ENCODE peak calls at places on chromosomes 4 and X, in eight cellular contexts. S is ovary; B is Karpas-422; N is SK-N-SH; K is right atrium auricular region; X is bronchial epithelial cell; J is CD4-positive, CD25-positive, alpha-beta regulatory T cell; A is adrenal gland. D is an unnamed sample. For H3K27me3, the result is how much of the 10 kb centered on the place peaks cover.

GRCh38 chrX:12974217-12974796 is 603 bp upstream of the TMSB4X start:
- DNase-seq in S (peak), B (peak), N (peak), K (peak), X (peak), J (peak), A (peak), D (peak)

GRCh38 chr4:681736-682451 is 7.1 kb downstream of the SLC49A3 start:
- DNase-seq in S (peak), B (no peak), N (peak), K (no peak), X (no peak), J (peak), A (peak), D (no peak)

GRCh38 chr4:38673109-38673978 is 9.3 kb downstream of the KLF3 start:
- DNase-seq in S (peak), B (no peak), N (peak), K (peak), X (peak), J (no peak), A (peak), D (peak)

GRCh38 chr4:67988986-67989385 is 25.7 kb upstream of the TMPRSS11A start:
- DNase-seq in S (no peak), B (no peak), N (no peak), K (no peak), X (peak), J (no peak), A (no peak), D (no peak)

GRCh38 chrX:45803383-45803921 is 602.8 kb upstream of the DIPK2B start:
- DNase-seq in S (no peak), B (no peak), N (no peak), K (no peak), X (peak), J (no peak), A (no peak), D (peak)

GRCh38 chr4:184014301-184014700 is 109.2 kb downstream of the STOX2 start:
- DNase-seq in S (no peak), B (no peak), N (peak), K (no peak), X (no peak), J (no peak), A (no peak), D (no peak)

GRCh38 chr4:130028552-130028951 is 932.6 kb downstream of the C4orf33 start:
- DNase-seq in S (no peak), B (peak), N (no peak), K (no peak), X (no peak), J (no peak), A (no peak), D (no peak)

GRCh38 chr4:56909083-56909981 is 1.6 kb downstream of the REST start:
- DNase-seq in S (peak), B (peak), N (peak), K (peak), X (peak), J (peak), A (peak), D (peak)

GRCh38 chr4:155818639-155819038 is 47.4 kb downstream of the ASIC5 start:
- DNase-seq in S (no peak), B (no peak), N (no peak), K (no peak), X (peak), J (no peak), A (no peak), D (no peak)

GRCh38 chr4:113094802-113095201 is 45.3 kb downstream of the ANK2 start:
- DNase-seq in S (no peak), B (peak), N (peak), K (no peak), X (peak), J (no peak), A (no peak), D (no peak)

GRCh38 chr4:169372791-169373190 is 102.0 kb upstream of the SH3RF1 start:
- DNase-seq in S (no peak), B (no peak), N (no peak), K (no peak), X (no peak), J (no peak), A (no peak), D (no peak)

GRCh38 chr4:143406523-143406922 is 69.8 kb downstream of the GAB1 start:
- DNase-seq in S (peak), B (no peak), N (no peak), K (peak), X (no peak), J (no peak), A (peak), D (peak)

GRCh38 chrX:96611619-96612362 is 72.9 kb upstream of the DIAPH2 start:
- DNase-seq in S (no peak), B (no peak), N (peak), K (no peak), X (peak), J (no peak), A (peak), D (peak)

GRCh38 chr4:76058888-76059426 is 15.6 kb upstream of the ART3 start:
- DNase-seq in S (no peak), B (no peak), N (no peak), K (no peak), X (peak), J (no peak), A (no peak), D (no peak)

GRCh38 chrX:24178441-24178840 is 28.9 kb downstream of the ZFX start:
- DNase-seq in S (no peak), B (no peak), N (no peak), K (no peak), X (no peak), J (no peak), A (no peak), D (no peak)

GRCh38 chr4:119536572-119537528 is 91.8 kb downstream of the PDE5A start:
- DNase-seq in S (no peak), B (no peak), N (no peak), K (no peak), X (peak), J (no peak), A (no peak), D (peak)

GRCh38 chr4:88738146-88738545 is 40.5 kb upstream of the NAP1L5 start:
- DNase-seq in S (no peak), B (no peak), N (no peak), K (no peak), X (no peak), J (no peak), A (no peak), D (no peak)

GRCh38 chr4:119081943-119082342 is 53.7 kb upstream of the MYOZ2 start:
- DNase-seq in S (no peak), B (no peak), N (no peak), K (no peak), X (no peak), J (no peak), A (no peak), D (no peak)

GRCh38 chr4:91909963-91910362 is 393.8 kb upstream of the GRID2 start:
- DNase-seq in S (no peak), B (no peak), N (no peak), K (no peak), X (no peak), J (no peak), A (no peak), D (no peak)

GRCh38 chr4:67234296-67234695 is 311.0 kb downstream of the CENPC start:
- DNase-seq in S (no peak), B (no peak), N (no peak), K (no peak), X (no peak), J (no peak), A (no peak), D (no peak)

GRCh38 chrX:3599787-3600465 is 113.5 kb downstream of the PRKX start:
- DNase-seq in S (no peak), B (no peak), N (no peak), K (no peak), X (no peak), J (no peak), A (no peak), D (no peak)

GRCh38 chr4:37561803-37562207 is 124.4 kb downstream of the RELL1 start:
- DNase-seq in S (no peak), B (no peak), N (no peak), K (no peak), X (peak), J (no peak), A (no peak), D (peak)

GRCh38 chr4:97558204-97558804 is 585.0 kb downstream of the STPG2 start:
- DNase-seq in S (no peak), B (no peak), N (no peak), K (no peak), X (no peak), J (no peak), A (no peak), D (no peak)

GRCh38 chr4:7352486-7352885 is 82.2 kb downstream of the PSAPL1 start:
- DNase-seq in S (no peak), B (no peak), N (no peak), K (no peak), X (no peak), J (no peak), A (no peak), D (no peak)

GRCh38 chrX:57596109-57596870 is 4.5 kb downstream of the ZXDB start:
- DNase-seq in S (no peak), B (no peak), N (peak), K (no peak), X (no peak), J (no peak), A (no peak), D (no peak)

GRCh38 chrX:109890910-109891502 is 111.9 kb upstream of the TMEM164 start:
- DNase-seq in S (peak), B (peak), N (peak), K (peak), X (peak), J (peak), A (peak), D (peak)

GRCh38 chr4:101393256-101393655 is 45.9 kb upstream of the PPP3CA start:
- DNase-seq in S (no peak), B (no peak), N (no peak), K (no peak), X (peak), J (no peak), A (peak), D (peak)

GRCh38 chr4:74490736-74491135 is 45.8 kb downstream of the AREG start:
- DNase-seq in S (no peak), B (no peak), N (no peak), K (no peak), X (peak), J (no peak), A (no peak), D (no peak)

GRCh38 chrX:53356186-53356585 is 66.3 kb downstream of the SMC1A start:
- DNase-seq in S (no peak), B (peak), N (peak), K (no peak), X (no peak), J (no peak), A (no peak), D (no peak)

GRCh38 chrX:30027636-30028035 is 187.7 kb upstream of the MAGEB2 start:
- DNase-seq in S (no peak), B (no peak), N (no peak), K (no peak), X (peak), J (no peak), A (no peak), D (no peak)

GRCh38 chr4:165398570-165398969 is 19.8 kb downstream of the CPE start:
- DNase-seq in S (no peak), B (peak), N (peak), K (no peak), X (peak), J (no peak), A (no peak), D (no peak)

GRCh38 chrX:10821293-10821692 is 200.9 kb upstream of the MID1 start:
- DNase-seq in S (no peak), B (no peak), N (no peak), K (no peak), X (no peak), J (no peak), A (no peak), D (no peak)

GRCh38 chrX:132488092-132488749 is 617 bp downstream of the MBNL3 start:
- DNase-seq in S (peak), B (peak), N (no peak), K (no peak), X (peak), J (no peak), A (peak), D (peak)

GRCh38 chrX:120823554-120823953 is 52.1 kb downstream of the CT47B1 start:
- DNase-seq in S (no peak), B (no peak), N (no peak), K (no peak), X (peak), J (no peak), A (no peak), D (no peak)
- H3K27me3 ChIP-seq in S (under half), B (under half), N (under half), K (under half), X (under half), J (under half), A (under half), D (under half)

DNA sequence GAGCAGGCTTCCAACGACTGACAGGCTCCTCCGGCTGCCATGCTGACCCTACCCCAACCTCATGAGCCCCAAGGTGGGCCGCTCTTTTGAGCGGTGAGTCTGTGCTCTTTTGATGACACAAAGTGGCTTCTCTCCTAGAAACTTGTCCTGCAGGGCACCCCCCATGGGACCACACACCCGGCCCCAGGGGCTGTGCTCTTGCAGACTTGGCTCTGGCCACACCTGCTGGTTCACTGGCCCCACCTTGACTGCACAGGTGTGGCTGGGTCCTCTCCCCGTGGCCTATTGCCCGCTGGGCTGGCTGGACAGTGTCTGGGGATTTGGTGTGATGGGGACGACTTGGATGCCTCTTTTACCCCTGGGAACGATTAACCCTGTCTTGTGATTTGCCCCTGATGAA is 1.5 kb upstream of the CPZ start:
- DNase-seq in S (no peak), B (no peak), N (no peak), K (no peak), X (no peak), J (no peak), A (no peak), D (no peak)
- H3K27me3 ChIP-seq in S (under half), B (under half), N (under half), K (under half), X (under half), J (under half), A (under half), D (under half)

GRCh38 chrX:48028091-48028490 is 21.3 kb downstream of the SPACA5 start:
- DNase-seq in S (no peak), B (no peak), N (no peak), K (no peak), X (no peak), J (no peak), A (no peak), D (no peak)

GRCh38 chrX:48025561-48025960 is 18.8 kb downstream of the SPACA5 start:
- DNase-seq in S (peak), B (peak), N (peak), K (no peak), X (peak), J (peak), A (peak), D (no peak)

GRCh38 chrX:48035891-48036290 is 29.1 kb downstream of the SPACA5 start:
- DNase-seq in S (no peak), B (no peak), N (no peak), K (no peak), X (no peak), J (no peak), A (no peak), D (no peak)

GRCh38 chrX:48030237-48030636 is 23.4 kb downstream of the SPACA5 start:
- DNase-seq in S (no peak), B (no peak), N (no peak), K (no peak), X (no peak), J (no peak), A (no peak), D (no peak)
- H3K27me3 ChIP-seq in S (under half), B (under half), N (under half), K (under half), X (under half), J (under half), A (under half), D (under half)

DNA sequence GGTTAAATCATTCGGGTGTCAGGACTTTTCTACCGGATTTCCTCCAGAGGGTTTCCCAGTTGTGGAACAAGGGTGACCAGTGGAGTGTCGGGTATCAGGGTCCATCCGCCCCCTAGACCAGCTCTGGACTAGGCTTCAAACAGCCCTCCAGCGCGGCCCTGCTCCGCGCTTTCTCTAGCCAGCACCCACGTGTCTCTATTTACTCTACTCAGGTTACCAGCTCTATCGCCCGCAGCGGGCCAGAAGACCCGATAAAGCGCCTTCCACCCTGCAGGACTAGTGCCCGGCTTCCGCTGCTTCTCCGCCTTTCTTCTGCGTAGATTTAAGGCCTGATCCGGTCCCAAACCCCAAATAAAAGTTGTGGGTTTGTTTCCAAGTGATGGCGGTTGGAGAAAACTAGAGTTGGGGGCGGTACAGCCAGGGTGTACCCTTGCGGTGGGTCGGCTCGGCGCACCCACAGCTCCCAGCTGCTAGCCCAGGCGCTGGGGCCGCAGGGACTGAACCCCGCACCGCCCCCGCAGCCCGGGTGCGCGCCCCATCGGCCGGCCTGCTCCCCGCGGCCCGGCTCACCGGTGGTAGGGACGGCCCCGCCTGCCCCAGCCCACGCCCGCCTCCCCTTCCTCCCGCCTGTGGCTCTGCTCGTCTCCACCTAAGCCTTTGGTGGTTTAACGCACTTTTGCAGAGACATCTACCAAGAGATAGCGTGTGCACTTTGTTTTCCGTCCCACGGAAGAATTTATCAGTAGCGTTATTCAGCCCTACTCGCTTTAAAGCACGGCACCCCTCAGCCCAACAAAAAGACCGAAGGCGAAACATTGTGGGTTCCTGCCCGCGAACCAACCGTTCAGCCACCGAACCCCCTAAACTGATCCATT is 2.1 kb downstream of the LEF1 start:
- DNase-seq in S (no peak), B (no peak), N (peak), K (no peak), X (no peak), J (peak), A (peak), D (no peak)
- H3K27me3 ChIP-seq in S (under half), B (under half), N (half or more), K (under half), X (half or more), J (under half), A (under half), D (half or more)